ENCODE peak calls at places on chromosome 19, in five cellular contexts. C, I, Q, G and F are unnamed samples.
A peak's percentile ranks its signal among the peaks of the same experiment; 100 is the strongest.

GRCh38 chr19:14440049-14440448 is 6.9 kb downstream of the PKN1 start:
- DNase-seq in C (peak; percentile 74), I (no peak), Q (peak; percentile 54), G (peak; percentile 79), F (no peak)

GRCh38 chr19:46859637-46860124 is 1.1 kb upstream of the ARHGAP35 start:
- DNase-seq in C (no peak), I (no peak), Q (peak; percentile 76), G (peak; percentile 43), F (peak; percentile 74)

GRCh38 chr19:17370026-17370587 is 7.0 kb downstream of the PLVAP start:
- DNase-seq in C (no peak), I (no peak), Q (no peak), G (no peak), F (no peak)

GRCh38 chr19:38090561-38090960 is 133.5 kb downstream of the DPF1 start:
- DNase-seq in C (no peak), I (no peak), Q (no peak), G (no peak), F (no peak)

GRCh38 chr19:42176990-42177685 is 40.3 kb downstream of the DEDD2 start:
- DNase-seq in C (peak; percentile 66), I (no peak), Q (no peak), G (peak; percentile 76), F (no peak)

GRCh38 chr19:10516064-10516385 is 1.2 kb downstream of the S1PR5 start:
- DNase-seq in C (no peak), I (no peak), Q (no peak), G (no peak), F (no peak)

GRCh38 chr19:18426416-18426767 is 7.2 kb downstream of the SSBP4 start:
- DNase-seq in C (no peak), I (no peak), Q (no peak), G (no peak), F (no peak)

GRCh38 chr19:36128392-36128736 is 11.5 kb upstream of the CAPNS1 start:
- DNase-seq in C (no peak), I (no peak), Q (no peak), G (peak; percentile 29), F (no peak)

GRCh38 chr19:28971011-28971410 is 241.9 kb downstream of the UQCRFS1 start:
- DNase-seq in C (no peak), I (no peak), Q (no peak), G (no peak), F (no peak)

GRCh38 chr19:5693195-5694166 is 3.4 kb downstream of the RPL36 start:
- DNase-seq in C (no peak), I (no peak), Q (no peak), G (no peak), F (no peak)